ENCODE peak calls at places on chromosomes 12 and 14, in four cellular contexts. One of them, this sample, is unnamed.

GRCh38 chr14:64799555-64799954 is 80.2 kb downstream of the SPTB start:
- DNase-seq in suprapubic skin: no peak
- DNase-seq in spleen: no peak
- DNase-seq in HepG2: no peak
- DNase-seq in this sample: no peak

GRCh38 chr12:9902539-9903228 is 21.4 kb downstream of the KLRF2 start:
- DNase-seq in suprapubic skin: no peak
- DNase-seq in spleen: no peak
- DNase-seq in HepG2: no peak
- DNase-seq in this sample: no peak

GRCh38 chr14:70708717-70709570 is 67.2 kb downstream of the TTC9 start:
- DNase-seq in suprapubic skin: no peak
- DNase-seq in HepG2: no peak
- DNase-seq in spleen: no peak
- DNase-seq in this sample: no peak

GRCh38 chr12:82998509-82998908 is 311.8 kb downstream of the TMTC2 start:
- DNase-seq in HepG2: no peak
- DNase-seq in suprapubic skin: no peak
- DNase-seq in spleen: no peak
- DNase-seq in this sample: no peak

GRCh38 chr14:100547633-100548294 is 39.5 kb downstream of the BEGAIN start:
- DNase-seq in spleen: peak
- DNase-seq in suprapubic skin: peak
- DNase-seq in HepG2: no peak
- DNase-seq in this sample: no peak

GRCh38 chr12:100445081-100445481 is 28.6 kb upstream of the NR1H4 start:
- DNase-seq in spleen: no peak
- DNase-seq in suprapubic skin: no peak
- DNase-seq in HepG2: peak
- DNase-seq in this sample: no peak

GRCh38 chr12:99907210-99907609 is 77.5 kb downstream of the ANKS1B start:
- DNase-seq in suprapubic skin: no peak
- DNase-seq in HepG2: no peak
- DNase-seq in spleen: no peak
- DNase-seq in this sample: no peak

GRCh38 chr12:101939856-101940265 is 62.5 kb downstream of the DRAM1 start:
- DNase-seq in HepG2: peak
- DNase-seq in spleen: no peak
- DNase-seq in suprapubic skin: no peak
- DNase-seq in this sample: peak

GRCh38 chr12:42638011-42638410 is 48.5 kb upstream of the PRICKLE1 start:
- DNase-seq in suprapubic skin: no peak
- DNase-seq in spleen: no peak
- DNase-seq in HepG2: no peak
- DNase-seq in this sample: no peak

GRCh38 chr14:32933943-32934890 is 4.5 kb upstream of the NPAS3 start:
- DNase-seq in spleen: no peak
- DNase-seq in suprapubic skin: no peak
- DNase-seq in HepG2: no peak
- DNase-seq in this sample: no peak

GRCh38 chr14:68225321-68225720 is 405.7 kb downstream of the RAD51B start:
- DNase-seq in suprapubic skin: no peak
- DNase-seq in HepG2: no peak
- DNase-seq in spleen: no peak
- DNase-seq in this sample: no peak

GRCh38 chr12:18897816-18898215 is 159.9 kb downstream of the CAPZA3 start:
- DNase-seq in suprapubic skin: no peak
- DNase-seq in HepG2: no peak
- DNase-seq in spleen: no peak
- DNase-seq in this sample: no peak

DNA sequence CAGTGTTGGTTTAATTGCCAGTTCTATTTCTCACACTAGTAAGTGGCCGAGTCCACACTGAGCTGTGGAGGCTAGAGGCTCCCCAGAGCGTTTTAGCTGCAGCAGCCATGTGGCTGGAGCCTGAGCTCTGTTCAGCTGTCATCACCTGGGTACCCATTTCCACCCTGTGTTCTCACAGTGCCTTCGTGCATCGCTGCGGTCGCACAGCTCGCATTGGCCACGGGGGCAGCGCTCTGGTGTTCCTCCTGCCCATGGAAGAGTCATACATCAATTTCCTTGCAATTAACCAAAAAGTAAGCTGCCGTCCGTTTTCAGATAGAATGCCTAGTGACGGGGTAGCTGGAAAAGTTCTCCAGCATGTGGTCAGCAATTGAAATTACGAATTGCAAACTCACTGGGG is 15.7 kb downstream of the DDX55 start:
- DNase-seq in suprapubic skin: peak
- DNase-seq in spleen: no peak
- DNase-seq in HepG2: no peak
- DNase-seq in this sample: no peak
- TF ChIP-seq POLR2A in suprapubic skin: no peak
- TF ChIP-seq POLR2A in spleen: no peak
- TF ChIP-seq POLR2A in HepG2: no peak
- TF ChIP-seq POLR2A in this sample: no peak

GRCh38 chr12:45730116-45730841 is 773 bp downstream of the ARID2 start:
- DNase-seq in suprapubic skin: peak
- DNase-seq in spleen: peak
- DNase-seq in HepG2: no peak
- DNase-seq in this sample: peak
- TF ChIP-seq POLR2A in suprapubic skin: no peak
- TF ChIP-seq POLR2A in spleen: no peak
- TF ChIP-seq POLR2A in HepG2: no peak
- TF ChIP-seq POLR2A in this sample: no peak

DNA sequence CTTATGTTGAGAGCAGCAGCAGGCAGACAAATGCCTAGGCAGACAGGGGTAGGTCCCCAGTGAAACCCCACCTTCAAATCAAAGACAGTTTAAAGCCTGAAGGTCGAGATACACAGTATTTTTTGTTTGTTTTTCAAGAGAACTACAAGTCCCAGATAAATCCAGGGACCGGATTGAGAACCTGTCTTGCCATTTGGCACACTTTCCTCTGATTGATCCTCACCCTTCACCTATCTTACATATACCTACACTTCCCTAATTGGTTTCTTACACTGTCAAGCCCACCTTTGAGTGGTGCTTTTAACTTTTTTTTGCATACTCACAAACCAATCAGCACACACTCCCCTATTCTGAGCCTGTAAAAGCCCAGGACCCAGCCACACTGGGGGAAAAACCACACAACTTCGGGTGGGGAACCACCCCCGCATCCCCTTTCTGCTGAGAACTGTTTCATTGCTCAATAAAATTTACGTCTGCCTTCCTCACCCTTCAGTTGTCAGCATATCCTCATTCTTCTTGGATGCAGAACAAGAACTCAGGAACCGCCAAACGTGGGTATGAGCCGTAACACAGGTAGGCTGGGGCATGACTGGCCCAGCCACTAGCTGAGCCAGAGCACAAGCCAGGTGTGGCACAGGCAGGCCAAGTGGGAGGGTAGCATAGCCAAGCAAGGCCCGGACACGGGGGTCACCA is 11.1 kb downstream of the DICER1 start:
- DNase-seq in spleen: peak
- DNase-seq in HepG2: no peak
- DNase-seq in suprapubic skin: no peak
- DNase-seq in this sample: no peak
- TF ChIP-seq POLR2A in spleen: no peak
- TF ChIP-seq POLR2A in HepG2: no peak
- TF ChIP-seq POLR2A in suprapubic skin: no peak
- TF ChIP-seq POLR2A in this sample: no peak

GRCh38 chr12:57089259-57090245 is 638 bp downstream of the NAB2 start:
- DNase-seq in suprapubic skin: peak
- DNase-seq in spleen: peak
- DNase-seq in HepG2: no peak
- DNase-seq in this sample: peak

GRCh38 chr12:57087689-57088441 is 1.0 kb upstream of the NAB2 start:
- DNase-seq in spleen: peak
- DNase-seq in suprapubic skin: peak
- DNase-seq in HepG2: peak
- DNase-seq in this sample: peak

GRCh38 chr12:57085999-57086950 is 2.6 kb upstream of the NAB2 start:
- DNase-seq in suprapubic skin: peak
- DNase-seq in spleen: peak
- DNase-seq in HepG2: peak
- DNase-seq in this sample: peak

GRCh38 chr12:57088442-57089258 is at the start of gene NAB2:
- DNase-seq in suprapubic skin: peak
- DNase-seq in HepG2: peak
- DNase-seq in spleen: peak
- DNase-seq in this sample: peak

DNA sequence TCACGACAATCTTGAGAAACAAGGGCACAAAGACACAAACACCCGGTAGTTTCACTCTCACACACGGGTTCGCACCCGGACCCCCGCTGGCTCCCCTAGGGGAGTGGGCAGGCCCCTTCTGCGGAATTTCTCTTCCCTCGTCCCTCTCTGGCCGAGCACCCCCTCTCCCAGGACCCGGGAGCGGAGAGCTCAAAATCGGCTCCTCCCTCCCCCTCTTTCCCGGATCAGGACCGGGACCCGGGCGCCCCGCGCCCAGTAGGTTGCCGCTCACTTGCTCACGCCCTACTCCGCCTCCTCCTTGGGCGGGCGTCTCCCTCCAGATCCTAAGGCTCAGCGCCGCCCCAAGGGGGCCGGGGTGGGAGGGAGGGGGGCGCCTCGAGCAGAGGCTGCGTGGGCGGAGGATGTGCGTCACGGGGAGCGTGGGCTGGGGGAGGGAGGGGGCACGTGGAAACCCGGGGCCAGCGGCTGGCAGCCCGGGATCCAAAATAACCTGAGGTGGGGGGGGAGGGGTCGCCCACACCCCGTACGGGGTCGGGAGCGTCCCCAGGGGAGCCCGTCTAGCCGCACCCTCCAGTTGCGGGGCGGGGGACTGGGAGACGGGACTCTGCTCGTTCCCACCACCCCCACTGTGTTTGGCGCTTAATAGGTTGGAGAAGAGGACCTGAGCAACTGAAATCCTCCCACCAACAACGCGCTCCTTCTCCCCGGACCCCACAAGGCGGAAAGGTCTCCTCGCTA is 1.8 kb upstream of the NAB2 start:
- DNase-seq in spleen: peak
- DNase-seq in HepG2: no peak
- DNase-seq in suprapubic skin: peak
- DNase-seq in this sample: peak
- TF ChIP-seq POLR2A in spleen: no peak
- TF ChIP-seq POLR2A in HepG2: no peak
- TF ChIP-seq POLR2A in suprapubic skin: peak
- TF ChIP-seq POLR2A in this sample: peak

DNA sequence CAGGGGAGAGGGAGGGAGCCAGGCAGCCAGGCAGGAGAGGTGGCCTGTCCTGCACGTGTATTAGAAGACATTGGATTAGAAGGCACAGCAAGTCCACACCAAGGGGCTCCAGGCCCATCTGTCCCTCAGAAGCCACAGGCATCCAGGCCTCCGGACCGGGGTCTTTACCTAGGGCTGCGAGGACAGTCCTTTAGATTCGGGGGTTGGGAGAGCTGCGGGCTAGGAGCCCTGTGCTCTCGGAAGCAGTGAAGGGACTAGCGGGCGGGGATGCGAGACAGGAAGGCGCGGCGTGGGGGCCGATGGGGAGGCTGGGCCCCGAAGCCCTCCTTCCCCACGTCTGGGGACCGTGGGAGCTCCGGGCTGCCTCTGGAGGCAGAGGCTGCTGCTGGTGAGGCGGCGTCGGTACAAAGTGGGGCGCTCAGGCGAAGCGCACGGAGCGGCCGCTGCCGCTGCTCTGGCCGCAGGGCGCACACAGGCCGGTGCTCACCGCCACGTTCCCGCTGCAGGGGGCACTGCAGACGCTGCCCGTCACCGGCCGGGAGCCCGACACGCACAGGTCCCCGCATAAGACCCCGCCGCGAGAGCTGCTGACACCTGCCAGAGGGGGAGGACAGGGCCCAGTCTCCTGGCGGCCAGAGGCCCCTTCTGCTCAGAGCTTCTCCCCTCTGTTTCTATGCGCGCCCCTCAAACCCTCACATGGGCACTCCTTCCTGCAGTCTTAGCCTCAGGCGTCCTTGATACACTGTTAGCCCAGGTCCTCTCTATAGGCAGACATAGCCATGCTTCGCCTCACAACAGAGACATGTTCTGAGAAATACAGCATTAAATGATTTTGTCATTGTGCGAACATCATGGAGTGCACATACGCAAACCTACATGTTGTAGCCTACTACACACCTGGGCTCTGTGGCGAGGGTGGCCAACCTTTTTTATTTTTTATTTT is 17.3 kb downstream of the KRT7 start:
- DNase-seq in HepG2: no peak
- DNase-seq in suprapubic skin: peak
- DNase-seq in spleen: no peak
- DNase-seq in this sample: no peak
- TF ChIP-seq POLR2A in HepG2: no peak
- TF ChIP-seq POLR2A in suprapubic skin: no peak
- TF ChIP-seq POLR2A in spleen: no peak
- TF ChIP-seq POLR2A in this sample: no peak

DNA sequence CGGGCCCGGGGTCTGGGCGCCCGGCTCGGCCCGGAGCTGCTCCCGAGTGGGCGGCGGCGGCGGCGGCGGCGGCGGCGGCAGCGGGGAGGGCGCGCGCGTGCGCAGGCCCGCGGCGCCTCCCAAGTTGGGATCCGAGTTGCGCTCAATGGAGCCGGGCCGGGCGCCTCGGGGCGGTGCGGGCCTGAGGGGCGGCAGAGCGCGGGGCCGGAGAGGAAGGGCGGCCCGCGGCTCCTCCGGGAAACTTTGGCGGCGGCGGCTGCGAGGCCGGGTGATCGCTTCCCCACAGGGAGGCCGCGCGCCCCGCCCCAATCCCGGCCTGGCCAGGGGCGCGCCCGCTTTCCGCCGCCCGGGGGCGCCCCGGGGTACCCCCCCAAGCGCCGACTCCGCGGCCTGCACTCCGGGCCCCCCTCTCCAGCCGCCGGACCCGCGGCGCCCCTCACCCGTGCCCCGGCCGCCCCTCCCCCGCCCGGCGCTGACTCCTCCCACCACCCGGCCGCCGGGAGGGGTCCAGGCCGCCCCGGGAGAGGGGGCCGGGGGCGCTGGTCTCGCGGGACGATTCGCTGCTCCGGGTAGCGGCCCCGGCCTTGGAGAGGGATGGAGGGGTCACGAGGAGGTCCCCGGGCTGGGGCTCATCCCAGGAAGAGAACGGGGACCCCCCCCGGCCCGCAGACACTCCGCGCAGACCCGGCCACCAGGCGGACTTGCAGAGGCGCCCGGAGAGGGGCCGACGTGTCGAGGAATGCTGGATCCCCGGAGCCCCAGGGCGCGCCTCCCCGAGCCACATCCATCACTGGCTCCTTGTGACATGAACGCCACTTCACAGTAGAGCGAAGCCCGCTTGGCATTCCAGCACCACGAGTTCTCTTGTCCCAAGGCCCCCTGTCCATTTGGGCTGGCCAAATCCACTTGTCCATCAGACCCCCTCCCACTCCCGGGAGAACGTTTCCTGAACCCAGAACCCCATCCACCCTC is at the start of gene RILPL1:
- DNase-seq in spleen: peak
- DNase-seq in suprapubic skin: peak
- DNase-seq in HepG2: peak
- DNase-seq in this sample: peak
- TF ChIP-seq POLR2A in spleen: no peak
- TF ChIP-seq POLR2A in suprapubic skin: no peak
- TF ChIP-seq POLR2A in HepG2: no peak
- TF ChIP-seq POLR2A in this sample: no peak

This sample was measured in erythroblast.